ENCODE peak calls at places on chromosomes 4 and X, in eight cellular contexts. One of them, this sample, is unnamed.

GRCh38 chr4:101348367-101348827 is 1.1 kb upstream of the PPP3CA start:
- DNase-seq in right cardiac atrium: no peak
- DNase-seq in activated CD4-positive, alpha-beta T cell treated with anti-CD3 and anti-CD28 coated beads, Interleukin-2, amount 10 ng/mL, durations not matched to agents 7 days and 5 days: no peak
- DNase-seq in foreskin keratinocyte: no peak
- DNase-seq in EL: no peak
- DNase-seq in GDM1: no peak
- DNase-seq in COR-L47: no peak
- DNase-seq in stimulated activated naive CD8-positive, alpha-beta T cell treated with anti-CD3 and anti-CD28 coated beads, Interleukin-15, Interleukin-2, amounts not matched to agents 100 U/mL and 50 U/mL, for 24 hours: no peak
- DNase-seq in this sample: no peak

GRCh38 chrX:69289839-69290123 is 124.5 kb upstream of the PJA1 start:
- DNase-seq in stimulated activated naive CD8-positive, alpha-beta T cell treated with anti-CD3 and anti-CD28 coated beads, Interleukin-15, Interleukin-2, amounts not matched to agents 100 U/mL and 50 U/mL, for 24 hours: no peak
- DNase-seq in EL: no peak
- DNase-seq in right cardiac atrium: no peak
- DNase-seq in GDM1: no peak
- DNase-seq in foreskin keratinocyte: no peak
- DNase-seq in COR-L47: no peak
- DNase-seq in activated CD4-positive, alpha-beta T cell treated with anti-CD3 and anti-CD28 coated beads, Interleukin-2, amount 10 ng/mL, durations not matched to agents 7 days and 5 days: no peak
- DNase-seq in this sample: no peak

GRCh38 chr4:25696409-25696808 is 40.8 kb downstream of the SLC34A2 start:
- DNase-seq in activated CD4-positive, alpha-beta T cell treated with anti-CD3 and anti-CD28 coated beads, Interleukin-2, amount 10 ng/mL, durations not matched to agents 7 days and 5 days: no peak
- DNase-seq in EL: no peak
- DNase-seq in stimulated activated naive CD8-positive, alpha-beta T cell treated with anti-CD3 and anti-CD28 coated beads, Interleukin-15, Interleukin-2, amounts not matched to agents 100 U/mL and 50 U/mL, for 24 hours: no peak
- DNase-seq in COR-L47: no peak
- DNase-seq in foreskin keratinocyte: no peak
- DNase-seq in GDM1: no peak
- DNase-seq in right cardiac atrium: no peak
- DNase-seq in this sample: no peak

GRCh38 chr4:125849869-125850268 is 535.1 kb downstream of the FAT4 start:
- DNase-seq in activated CD4-positive, alpha-beta T cell treated with anti-CD3 and anti-CD28 coated beads, Interleukin-2, amount 10 ng/mL, durations not matched to agents 7 days and 5 days: no peak
- DNase-seq in foreskin keratinocyte: no peak
- DNase-seq in stimulated activated naive CD8-positive, alpha-beta T cell treated with anti-CD3 and anti-CD28 coated beads, Interleukin-15, Interleukin-2, amounts not matched to agents 100 U/mL and 50 U/mL, for 24 hours: no peak
- DNase-seq in EL: peak; percentile 58
- DNase-seq in GDM1: no peak
- DNase-seq in COR-L47: no peak
- DNase-seq in right cardiac atrium: no peak
- DNase-seq in this sample: no peak

GRCh38 chr4:165464338-165464737 is 85.5 kb downstream of the CPE start:
- DNase-seq in activated CD4-positive, alpha-beta T cell treated with anti-CD3 and anti-CD28 coated beads, Interleukin-2, amount 10 ng/mL, durations not matched to agents 7 days and 5 days: no peak
- DNase-seq in COR-L47: no peak
- DNase-seq in foreskin keratinocyte: no peak
- DNase-seq in EL: no peak
- DNase-seq in right cardiac atrium: no peak
- DNase-seq in stimulated activated naive CD8-positive, alpha-beta T cell treated with anti-CD3 and anti-CD28 coated beads, Interleukin-15, Interleukin-2, amounts not matched to agents 100 U/mL and 50 U/mL, for 24 hours: no peak
- DNase-seq in GDM1: no peak
- DNase-seq in this sample: no peak

GRCh38 chrX:34559325-34559724 is 97.8 kb downstream of the TMEM47 start:
- DNase-seq in GDM1: peak; percentile 10
- DNase-seq in foreskin keratinocyte: peak; percentile 9
- DNase-seq in EL: peak; percentile 38
- DNase-seq in activated CD4-positive, alpha-beta T cell treated with anti-CD3 and anti-CD28 coated beads, Interleukin-2, amount 10 ng/mL, durations not matched to agents 7 days and 5 days: peak; percentile 5
- DNase-seq in right cardiac atrium: no peak
- DNase-seq in stimulated activated naive CD8-positive, alpha-beta T cell treated with anti-CD3 and anti-CD28 coated beads, Interleukin-15, Interleukin-2, amounts not matched to agents 100 U/mL and 50 U/mL, for 24 hours: no peak
- DNase-seq in COR-L47: no peak
- DNase-seq in this sample: peak; percentile 8

GRCh38 chrX:114976321-114976720 is 41.1 kb downstream of the IL13RA2 start:
- DNase-seq in activated CD4-positive, alpha-beta T cell treated with anti-CD3 and anti-CD28 coated beads, Interleukin-2, amount 10 ng/mL, durations not matched to agents 7 days and 5 days: no peak
- DNase-seq in stimulated activated naive CD8-positive, alpha-beta T cell treated with anti-CD3 and anti-CD28 coated beads, Interleukin-15, Interleukin-2, amounts not matched to agents 100 U/mL and 50 U/mL, for 24 hours: no peak
- DNase-seq in right cardiac atrium: no peak
- DNase-seq in COR-L47: no peak
- DNase-seq in foreskin keratinocyte: peak; percentile 79
- DNase-seq in GDM1: no peak
- DNase-seq in EL: peak; percentile 58
- DNase-seq in this sample: no peak

GRCh38 chr4:124212835-124213640 is 499.5 kb downstream of the ANKRD50 start:
- DNase-seq in right cardiac atrium: no peak
- DNase-seq in stimulated activated naive CD8-positive, alpha-beta T cell treated with anti-CD3 and anti-CD28 coated beads, Interleukin-15, Interleukin-2, amounts not matched to agents 100 U/mL and 50 U/mL, for 24 hours: no peak
- DNase-seq in COR-L47: no peak
- DNase-seq in activated CD4-positive, alpha-beta T cell treated with anti-CD3 and anti-CD28 coated beads, Interleukin-2, amount 10 ng/mL, durations not matched to agents 7 days and 5 days: no peak
- DNase-seq in foreskin keratinocyte: no peak
- DNase-seq in EL: peak; percentile 8
- DNase-seq in GDM1: no peak
- DNase-seq in this sample: no peak

GRCh38 chr4:27616166-27616565 is 755.5 kb downstream of the STIM2 start:
- DNase-seq in stimulated activated naive CD8-positive, alpha-beta T cell treated with anti-CD3 and anti-CD28 coated beads, Interleukin-15, Interleukin-2, amounts not matched to agents 100 U/mL and 50 U/mL, for 24 hours: no peak
- DNase-seq in COR-L47: no peak
- DNase-seq in activated CD4-positive, alpha-beta T cell treated with anti-CD3 and anti-CD28 coated beads, Interleukin-2, amount 10 ng/mL, durations not matched to agents 7 days and 5 days: no peak
- DNase-seq in EL: peak; percentile 24
- DNase-seq in GDM1: no peak
- DNase-seq in right cardiac atrium: no peak
- DNase-seq in foreskin keratinocyte: no peak
- DNase-seq in this sample: no peak

GRCh38 chr4:14269824-14270223 is 642.3 kb upstream of the BOD1L1 start:
- DNase-seq in stimulated activated naive CD8-positive, alpha-beta T cell treated with anti-CD3 and anti-CD28 coated beads, Interleukin-15, Interleukin-2, amounts not matched to agents 100 U/mL and 50 U/mL, for 24 hours: peak; percentile 5
- DNase-seq in activated CD4-positive, alpha-beta T cell treated with anti-CD3 and anti-CD28 coated beads, Interleukin-2, amount 10 ng/mL, durations not matched to agents 7 days and 5 days: no peak
- DNase-seq in COR-L47: no peak
- DNase-seq in EL: no peak
- DNase-seq in GDM1: peak; percentile 89
- DNase-seq in foreskin keratinocyte: no peak
- DNase-seq in right cardiac atrium: peak; percentile 46
- DNase-seq in this sample: peak; percentile 5

GRCh38 chr4:118898684-118899138 is 10.1 kb downstream of the SYNPO2 start:
- DNase-seq in GDM1: no peak
- DNase-seq in foreskin keratinocyte: no peak
- DNase-seq in activated CD4-positive, alpha-beta T cell treated with anti-CD3 and anti-CD28 coated beads, Interleukin-2, amount 10 ng/mL, durations not matched to agents 7 days and 5 days: no peak
- DNase-seq in stimulated activated naive CD8-positive, alpha-beta T cell treated with anti-CD3 and anti-CD28 coated beads, Interleukin-15, Interleukin-2, amounts not matched to agents 100 U/mL and 50 U/mL, for 24 hours: no peak
- DNase-seq in right cardiac atrium: peak; percentile 81
- DNase-seq in EL: no peak
- DNase-seq in COR-L47: no peak
- DNase-seq in this sample: no peak

GRCh38 chrX:124358796-124359386 is 12.5 kb downstream of the SH2D1A start:
- DNase-seq in foreskin keratinocyte: no peak
- DNase-seq in right cardiac atrium: no peak
- DNase-seq in stimulated activated naive CD8-positive, alpha-beta T cell treated with anti-CD3 and anti-CD28 coated beads, Interleukin-15, Interleukin-2, amounts not matched to agents 100 U/mL and 50 U/mL, for 24 hours: no peak
- DNase-seq in EL: no peak
- DNase-seq in COR-L47: no peak
- DNase-seq in GDM1: no peak
- DNase-seq in activated CD4-positive, alpha-beta T cell treated with anti-CD3 and anti-CD28 coated beads, Interleukin-2, amount 10 ng/mL, durations not matched to agents 7 days and 5 days: no peak
- DNase-seq in this sample: no peak